ENCODE peak calls at places on chromosome 18, in eight cellular contexts. I, Z, M, F, D, B, P and Q are unnamed samples.

GRCh38 chr18:21406111-21406510 is 164.1 kb downstream of the GREB1L start:
- DNase-seq in M (no peak), B (peak; percentile 57), P (no peak), F (no peak), I (no peak), D (no peak), Z (no peak), Q (no peak)

GRCh38 chr18:40249390-40250080 is 1705.5 kb upstream of the PIK3C3 start:
- DNase-seq in I (no peak), B (no peak), P (no peak), M (no peak), D (no peak), F (no peak), Z (no peak), Q (no peak)

GRCh38 chr18:23994361-23994902 is 20.1 kb upstream of the TTC39C start:
- DNase-seq in I (peak; percentile 21), Z (peak; percentile 75), P (no peak), F (no peak), D (no peak), B (peak; percentile 87), M (no peak), Q (peak; percentile 37)

GRCh38 chr18:10421859-10422258 is 32.6 kb upstream of the APCDD1 start:
- DNase-seq in Z (no peak), P (no peak), M (no peak), I (no peak), D (no peak), F (no peak), B (peak; percentile 74), Q (no peak)

GRCh38 chr18:9726175-9726574 is 18.1 kb downstream of the RAB31 start:
- DNase-seq in P (no peak), M (no peak), F (no peak), I (no peak), B (no peak), Z (no peak), D (no peak), Q (no peak)

GRCh38 chr18:33606621-33607020 is 28.6 kb downstream of the ASXL3 start:
- DNase-seq in I (peak; percentile 63), D (no peak), B (no peak), P (no peak), M (peak; percentile 11), Z (no peak), F (no peak), Q (no peak)

GRCh38 chr18:54165450-54165849 is 59.0 kb downstream of the MBD2 start:
- DNase-seq in F (no peak), D (no peak), M (no peak), B (no peak), Z (no peak), P (no peak), I (no peak), Q (no peak)

GRCh38 chr18:12048827-12049175 is 44.8 kb upstream of the ANKRD62 start:
- DNase-seq in B (peak; percentile 66), P (no peak), M (no peak), I (no peak), D (no peak), Z (no peak), F (no peak), Q (no peak)

GRCh38 chr18:22432672-22433137 is 15.0 kb upstream of the CTAGE1 start:
- DNase-seq in I (no peak), D (peak; percentile 71), B (peak; percentile 96), F (peak; percentile 60), P (no peak), M (no peak), Z (peak; percentile 95), Q (peak; percentile 80)

GRCh38 chr18:48662021-48662661 is 123.3 kb downstream of the CTIF start:
- DNase-seq in B (peak; percentile 63), M (no peak), I (peak; percentile 29), D (peak; percentile 21), F (no peak), P (no peak), Z (no peak), Q (no peak)

GRCh38 chr18:3119401-3120323 is 100.1 kb downstream of the MYOM1 start:
- DNase-seq in B (no peak), Z (no peak), M (no peak), D (no peak), P (no peak), I (peak; percentile 28), F (no peak), Q (no peak)

GRCh38 chr18:22551536-22552151 is 133.9 kb upstream of the CTAGE1 start:
- DNase-seq in B (peak; percentile 92), P (no peak), F (no peak), M (no peak), Z (no peak), I (no peak), D (peak; percentile 20), Q (no peak)

GRCh38 chr18:67705748-67706147 is 189.2 kb upstream of the DSEL start:
- DNase-seq in M (no peak), B (no peak), Z (no peak), F (no peak), I (peak; percentile 49), P (no peak), D (no peak), Q (no peak)

GRCh38 chr18:52236134-52236533 is 103.9 kb upstream of the DCC start:
- DNase-seq in P (no peak), I (no peak), Z (no peak), F (no peak), B (peak; percentile 74), D (no peak), M (no peak), Q (no peak)

GRCh38 chr18:9081940-9082339 is 20.6 kb upstream of the NDUFV2 start:
- DNase-seq in B (no peak), Z (no peak), D (no peak), M (no peak), F (no peak), I (no peak), P (no peak), Q (no peak)

GRCh38 chr18:13354414-13354813 is 135.9 kb downstream of the LDLRAD4 start:
- DNase-seq in F (no peak), B (no peak), M (no peak), D (no peak), Z (no peak), P (no peak), I (no peak), Q (no peak)

GRCh38 chr18:10526211-10526949 is 553 bp downstream of the NAPG start:
- DNase-seq in M (peak; percentile 46), B (peak; percentile 81), I (peak; percentile 77), F (peak; percentile 82), P (no peak), Z (peak; percentile 87), D (peak; percentile 35), Q (peak; percentile 69)

GRCh38 chr18:4961121-4961909 is 235.7 kb downstream of the AKAIN1 start:
- DNase-seq in P (no peak), M (no peak), D (no peak), B (no peak), F (no peak), I (no peak), Z (no peak), Q (no peak)
- H3K9me3 ChIP-seq in P (no peaks in the 10 kb centered on the region), M (no peaks in the 10 kb centered on the region), D (no peaks in the 10 kb centered on the region), B (no peaks in the 10 kb centered on the region), F (no peaks in the 10 kb centered on the region), I (no peaks in the 10 kb centered on the region), Z (no peaks in the 10 kb centered on the region), Q (no peaks in the 10 kb centered on the region)

GRCh38 chr18:44754567-44754966 is 73.9 kb downstream of the SETBP1 start:
- DNase-seq in Z (no peak), I (no peak), P (no peak), B (no peak), F (no peak), M (no peak), D (no peak), Q (no peak)
- H3K9me3 ChIP-seq in Z (no peaks in the 10 kb centered on the region), I (no peaks in the 10 kb centered on the region), P (no peaks in the 10 kb centered on the region), B (no peaks in the 10 kb centered on the region), F (no peaks in the 10 kb centered on the region), M (peaks cover 3% of the 10 kb centered on the region), D (no peaks in the 10 kb centered on the region), Q (no peaks in the 10 kb centered on the region)

GRCh38 chr18:78678318-78678695 is 301.3 kb upstream of the SALL3 start:
- DNase-seq in D (no peak), M (no peak), Z (no peak), F (no peak), P (no peak), I (no peak), B (no peak), Q (no peak)
- H3K9me3 ChIP-seq in D (no peaks in the 10 kb centered on the region), M (no peaks in the 10 kb centered on the region), Z (no peaks in the 10 kb centered on the region), F (no peaks in the 10 kb centered on the region), P (no peaks in the 10 kb centered on the region), I (no peaks in the 10 kb centered on the region), B (no peaks in the 10 kb centered on the region), Q (no peaks in the 10 kb centered on the region)

GRCh38 chr18:75624836-75625235 is 197.3 kb upstream of the SMIM21 start:
- DNase-seq in I (no peak), B (no peak), M (no peak), Z (no peak), F (no peak), P (no peak), D (no peak), Q (no peak)

DNA sequence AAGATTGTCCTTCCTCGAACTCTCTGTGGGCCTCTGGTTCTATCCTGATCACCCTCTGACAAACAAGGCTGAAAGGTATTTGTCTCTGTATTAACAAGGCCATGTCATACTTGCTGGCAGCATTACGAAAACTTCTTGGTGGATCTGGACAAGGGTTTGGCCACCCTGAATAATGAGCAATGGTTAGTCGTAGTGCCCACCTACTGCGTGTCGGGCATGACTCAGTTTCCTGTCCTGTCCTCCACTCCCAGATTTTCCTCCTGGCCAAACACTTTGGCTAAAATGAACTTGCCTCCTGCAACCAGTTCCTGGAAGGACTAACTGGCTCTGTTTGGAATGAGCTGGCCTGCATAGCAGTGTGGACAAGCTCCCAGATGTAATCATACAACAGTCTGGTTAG is 198.5 kb upstream of the SMIM21 start:
- DNase-seq in D (no peak), M (no peak), I (no peak), B (peak; percentile 74), P (no peak), Z (no peak), F (no peak), Q (no peak)
- H3K9me3 ChIP-seq in D (no peaks in the 10 kb centered on the region), M (no peaks in the 10 kb centered on the region), I (no peaks in the 10 kb centered on the region), B (no peaks in the 10 kb centered on the region), P (no peaks in the 10 kb centered on the region), Z (no peaks in the 10 kb centered on the region), F (no peaks in the 10 kb centered on the region), Q (no peaks in the 10 kb centered on the region)

GRCh38 chr18:50262977-50263376 is 3.3 kb downstream of the CFAP53 start:
- DNase-seq in M (no peak), Z (no peak), I (no peak), B (no peak), F (no peak), D (no peak), P (no peak), Q (no peak)
- H3K9me3 ChIP-seq in M (peaks cover 3% of the 10 kb centered on the region), Z (no peaks in the 10 kb centered on the region), I (no peaks in the 10 kb centered on the region), B (no peaks in the 10 kb centered on the region), F (no peaks in the 10 kb centered on the region), D (no peaks in the 10 kb centered on the region), P (no peaks in the 10 kb centered on the region), Q (no peaks in the 10 kb centered on the region)